ENCODE peak calls at places on chromosomes 16 and 17, in ten cellular contexts. One of them, this sample, is unnamed.

GRCh38 chr16:4682616-4683254 is 10.6 kb upstream of the NUDT16L1 start:
- DNase-seq in K562: peak
- DNase-seq in AG04450: no peak
- DNase-seq in hepatocyte: no peak
- DNase-seq in fibroblast of the aortic adventitia: no peak
- DNase-seq in A549: no peak
- DNase-seq in cardiac muscle cell: peak
- DNase-seq in BE2C: peak
- DNase-seq in transverse colon: no peak
- DNase-seq in CD8-positive, alpha-beta T cell: no peak
- DNase-seq in this sample: no peak

GRCh38 chr17:50348522-50349240 is 2.8 kb downstream of the XYLT2 start:
- DNase-seq in AG04450: no peak
- DNase-seq in transverse colon: no peak
- DNase-seq in A549: no peak
- DNase-seq in hepatocyte: peak
- DNase-seq in K562: no peak
- DNase-seq in BE2C: no peak
- DNase-seq in fibroblast of the aortic adventitia: peak
- DNase-seq in CD8-positive, alpha-beta T cell: no peak
- DNase-seq in cardiac muscle cell: no peak
- DNase-seq in this sample: peak

GRCh38 chr17:30236807-30237206 is 1.3 kb upstream of the SLC6A4 start:
- DNase-seq in transverse colon: peak
- DNase-seq in cardiac muscle cell: peak
- DNase-seq in fibroblast of the aortic adventitia: peak
- DNase-seq in CD8-positive, alpha-beta T cell: no peak
- DNase-seq in AG04450: no peak
- DNase-seq in BE2C: peak
- DNase-seq in hepatocyte: peak
- DNase-seq in K562: no peak
- DNase-seq in A549: peak
- DNase-seq in this sample: peak

GRCh38 chr17:70767102-70767701 is 597.9 kb downstream of the KCNJ2 start:
- DNase-seq in fibroblast of the aortic adventitia: peak
- DNase-seq in BE2C: peak
- DNase-seq in transverse colon: no peak
- DNase-seq in AG04450: peak
- DNase-seq in hepatocyte: peak
- DNase-seq in K562: no peak
- DNase-seq in A549: peak
- DNase-seq in CD8-positive, alpha-beta T cell: no peak
- DNase-seq in cardiac muscle cell: peak
- DNase-seq in this sample: peak

GRCh38 chr17:2101448-2102257 is 46.8 kb downstream of the HIC1 start:
- DNase-seq in BE2C: peak
- DNase-seq in transverse colon: peak
- DNase-seq in AG04450: no peak
- DNase-seq in A549: no peak
- DNase-seq in K562: no peak
- DNase-seq in hepatocyte: no peak
- DNase-seq in CD8-positive, alpha-beta T cell: peak
- DNase-seq in fibroblast of the aortic adventitia: no peak
- DNase-seq in cardiac muscle cell: no peak
- DNase-seq in this sample: no peak

GRCh38 chr17:28741358-28742349 is 2.2 kb upstream of the TRAF4 start:
- DNase-seq in hepatocyte: peak
- DNase-seq in transverse colon: peak
- DNase-seq in A549: no peak
- DNase-seq in AG04450: no peak
- DNase-seq in cardiac muscle cell: no peak
- DNase-seq in CD8-positive, alpha-beta T cell: no peak
- DNase-seq in BE2C: no peak
- DNase-seq in fibroblast of the aortic adventitia: no peak
- DNase-seq in K562: peak
- DNase-seq in this sample: no peak

GRCh38 chr16:78648517-78648916 is 549.1 kb downstream of the WWOX start:
- DNase-seq in transverse colon: no peak
- DNase-seq in A549: no peak
- DNase-seq in BE2C: no peak
- DNase-seq in hepatocyte: no peak
- DNase-seq in AG04450: no peak
- DNase-seq in CD8-positive, alpha-beta T cell: no peak
- DNase-seq in K562: no peak
- DNase-seq in cardiac muscle cell: no peak
- DNase-seq in fibroblast of the aortic adventitia: no peak
- DNase-seq in this sample: peak

GRCh38 chr16:87420401-87421368 is 28.5 kb downstream of the MAP1LC3B start:
- DNase-seq in fibroblast of the aortic adventitia: no peak
- DNase-seq in A549: no peak
- DNase-seq in K562: peak
- DNase-seq in CD8-positive, alpha-beta T cell: no peak
- DNase-seq in transverse colon: no peak
- DNase-seq in AG04450: no peak
- DNase-seq in BE2C: no peak
- DNase-seq in cardiac muscle cell: no peak
- DNase-seq in hepatocyte: no peak
- DNase-seq in this sample: no peak

GRCh38 chr17:16419929-16420271 is 4.5 kb downstream of the TRPV2 start:
- DNase-seq in A549: no peak
- DNase-seq in transverse colon: no peak
- DNase-seq in hepatocyte: peak
- DNase-seq in BE2C: no peak
- DNase-seq in cardiac muscle cell: no peak
- DNase-seq in AG04450: peak
- DNase-seq in fibroblast of the aortic adventitia: no peak
- DNase-seq in K562: no peak
- DNase-seq in CD8-positive, alpha-beta T cell: peak
- DNase-seq in this sample: peak

GRCh38 chr16:59573528-59574271 is 839.6 kb upstream of the GOT2 start:
- DNase-seq in cardiac muscle cell: no peak
- DNase-seq in BE2C: no peak
- DNase-seq in A549: peak
- DNase-seq in AG04450: peak
- DNase-seq in transverse colon: no peak
- DNase-seq in CD8-positive, alpha-beta T cell: no peak
- DNase-seq in fibroblast of the aortic adventitia: peak
- DNase-seq in K562: no peak
- DNase-seq in hepatocyte: no peak
- DNase-seq in this sample: peak

GRCh38 chr17:82400830-82401229 is 17.3 kb upstream of the HEXD start:
- DNase-seq in transverse colon: peak
- DNase-seq in cardiac muscle cell: no peak
- DNase-seq in A549: no peak
- DNase-seq in fibroblast of the aortic adventitia: no peak
- DNase-seq in hepatocyte: no peak
- DNase-seq in K562: no peak
- DNase-seq in CD8-positive, alpha-beta T cell: peak
- DNase-seq in AG04450: no peak
- DNase-seq in BE2C: no peak
- DNase-seq in this sample: no peak

GRCh38 chr16:19382887-19383816 is 34.5 kb upstream of the TMC5 start:
- DNase-seq in cardiac muscle cell: peak
- DNase-seq in transverse colon: no peak
- DNase-seq in fibroblast of the aortic adventitia: no peak
- DNase-seq in AG04450: no peak
- DNase-seq in hepatocyte: peak
- DNase-seq in CD8-positive, alpha-beta T cell: no peak
- DNase-seq in K562: no peak
- DNase-seq in A549: no peak
- DNase-seq in BE2C: peak
- DNase-seq in this sample: no peak

GRCh38 chr17:4319221-4319620 is 47.3 kb downstream of the UBE2G1 start:
- DNase-seq in BE2C: no peak
- DNase-seq in transverse colon: no peak
- DNase-seq in cardiac muscle cell: no peak
- DNase-seq in A549: no peak
- DNase-seq in K562: no peak
- DNase-seq in CD8-positive, alpha-beta T cell: no peak
- DNase-seq in AG04450: no peak
- DNase-seq in hepatocyte: no peak
- DNase-seq in fibroblast of the aortic adventitia: no peak
- DNase-seq in this sample: no peak

GRCh38 chr16:9226924-9227323 is 135.5 kb downstream of the HAPSTR1 start:
- DNase-seq in cardiac muscle cell: no peak
- DNase-seq in A549: no peak
- DNase-seq in fibroblast of the aortic adventitia: no peak
- DNase-seq in BE2C: no peak
- DNase-seq in K562: no peak
- DNase-seq in CD8-positive, alpha-beta T cell: no peak
- DNase-seq in hepatocyte: no peak
- DNase-seq in AG04450: no peak
- DNase-seq in transverse colon: no peak
- DNase-seq in this sample: no peak

GRCh38 chr16:9219811-9220210 is 128.4 kb downstream of the HAPSTR1 start:
- DNase-seq in A549: no peak
- DNase-seq in K562: no peak
- DNase-seq in hepatocyte: no peak
- DNase-seq in cardiac muscle cell: no peak
- DNase-seq in BE2C: no peak
- DNase-seq in AG04450: no peak
- DNase-seq in transverse colon: no peak
- DNase-seq in fibroblast of the aortic adventitia: no peak
- DNase-seq in CD8-positive, alpha-beta T cell: no peak
- DNase-seq in this sample: no peak

GRCh38 chr16:9225527-9226316 is 134.3 kb downstream of the HAPSTR1 start:
- DNase-seq in transverse colon: no peak
- DNase-seq in fibroblast of the aortic adventitia: no peak
- DNase-seq in K562: peak
- DNase-seq in CD8-positive, alpha-beta T cell: no peak
- DNase-seq in A549: no peak
- DNase-seq in hepatocyte: peak
- DNase-seq in AG04450: no peak
- DNase-seq in cardiac muscle cell: peak
- DNase-seq in BE2C: no peak
- DNase-seq in this sample: no peak
- TF ChIP-seq CTCF in transverse colon: no peak
- TF ChIP-seq CTCF in fibroblast of the aortic adventitia: peak
- TF ChIP-seq CTCF in K562: peak
- TF ChIP-seq CTCF in CD8-positive, alpha-beta T cell: no peak
- TF ChIP-seq CTCF in A549: peak
- TF ChIP-seq CTCF in hepatocyte: no peak
- TF ChIP-seq CTCF in AG04450: peak
- TF ChIP-seq CTCF in cardiac muscle cell: no peak
- TF ChIP-seq CTCF in BE2C: peak
- TF ChIP-seq CTCF in this sample: no peak

DNA sequence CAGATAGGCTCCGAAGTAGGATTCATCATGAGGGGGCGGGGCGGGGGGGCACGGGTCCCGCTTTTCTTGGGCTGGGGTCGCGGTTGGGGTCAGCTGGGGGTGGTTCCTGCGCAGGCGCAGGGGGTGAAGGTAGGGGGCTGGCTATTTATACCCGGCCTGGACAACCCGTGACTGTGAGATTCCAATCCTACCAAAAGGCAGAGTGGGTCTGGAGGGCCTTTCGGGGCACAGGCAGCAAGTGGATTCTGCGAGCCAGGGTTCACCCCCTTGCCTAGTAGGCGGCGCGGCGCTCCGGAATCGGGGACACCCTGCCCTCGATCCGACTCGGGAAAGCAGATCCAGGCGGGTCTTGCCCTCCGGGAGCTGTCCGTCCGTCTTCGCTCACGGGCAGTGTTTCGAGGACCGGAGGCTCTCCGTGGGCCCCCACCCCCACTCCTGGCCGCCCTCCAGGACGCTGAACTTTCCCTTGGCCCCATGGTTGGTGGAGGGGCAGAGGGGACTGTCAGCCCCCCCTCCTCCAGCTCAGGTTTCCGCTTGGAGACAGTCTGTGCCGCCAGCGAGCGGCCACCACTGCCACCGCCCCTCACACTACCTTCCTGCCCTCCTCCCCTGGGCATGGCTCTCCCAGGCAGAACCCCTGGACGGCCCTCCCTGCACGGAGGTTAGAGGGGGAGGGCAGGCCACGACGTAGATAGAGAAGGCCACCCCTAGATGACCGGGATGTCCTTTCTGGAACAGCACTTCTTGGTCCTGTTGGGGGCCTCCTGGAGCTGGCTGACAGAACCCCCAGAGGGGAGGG is 634 bp downstream of the SLC2A4 start:
- DNase-seq in cardiac muscle cell: peak
- DNase-seq in A549: no peak
- DNase-seq in BE2C: no peak
- DNase-seq in transverse colon: no peak
- DNase-seq in K562: peak
- DNase-seq in AG04450: no peak
- DNase-seq in fibroblast of the aortic adventitia: no peak
- DNase-seq in hepatocyte: peak
- DNase-seq in CD8-positive, alpha-beta T cell: no peak
- DNase-seq in this sample: no peak
- H3K4me3 ChIP-seq in cardiac muscle cell: peak
- H3K4me3 ChIP-seq in A549: peak
- H3K4me3 ChIP-seq in BE2C: peak
- H3K4me3 ChIP-seq in transverse colon: peak
- H3K4me3 ChIP-seq in K562: peak
- H3K4me3 ChIP-seq in AG04450: peak
- H3K4me3 ChIP-seq in fibroblast of the aortic adventitia: peak
- H3K4me3 ChIP-seq in hepatocyte: peak
- H3K4me3 ChIP-seq in CD8-positive, alpha-beta T cell: peak
- H3K4me3 ChIP-seq in this sample: peak

DNA sequence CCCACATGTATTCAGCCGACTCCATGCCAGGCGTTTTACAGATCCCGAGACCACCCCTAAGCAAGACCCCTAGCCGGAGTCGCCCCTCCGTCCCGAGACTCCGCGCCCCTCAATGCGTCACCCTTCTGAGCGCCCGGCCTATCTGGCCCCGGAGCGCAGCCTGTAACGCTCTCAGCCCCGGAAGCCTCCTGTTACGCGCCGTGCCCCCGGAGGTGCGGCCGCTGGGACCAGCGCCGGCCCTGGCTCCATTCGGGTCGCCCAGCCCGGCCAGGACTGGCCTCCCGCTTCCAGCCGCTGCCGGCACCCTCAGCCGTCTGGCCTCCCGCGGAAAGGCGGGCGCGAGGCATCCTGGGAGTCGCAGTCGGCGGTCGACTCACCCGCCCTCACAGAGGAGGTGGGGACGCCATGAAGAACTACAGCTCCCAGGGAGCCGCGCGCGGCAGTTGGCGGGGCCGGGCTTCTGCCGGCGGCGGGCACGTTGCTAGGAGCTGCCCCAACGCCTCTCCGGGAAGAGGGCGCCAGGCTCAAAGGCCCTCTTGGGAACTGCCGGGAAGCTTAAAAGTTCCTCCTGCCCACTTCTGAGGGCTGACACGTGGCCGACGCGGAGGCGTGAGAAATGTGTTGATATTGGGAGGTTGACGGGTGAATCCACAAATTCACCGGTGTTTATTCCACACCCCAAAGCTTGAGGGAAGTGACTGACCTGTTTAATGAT is at the start of gene FBF1:
- DNase-seq in A549: peak
- DNase-seq in K562: peak
- DNase-seq in fibroblast of the aortic adventitia: peak
- DNase-seq in hepatocyte: peak
- DNase-seq in BE2C: peak
- DNase-seq in cardiac muscle cell: peak
- DNase-seq in transverse colon: peak
- DNase-seq in CD8-positive, alpha-beta T cell: peak
- DNase-seq in AG04450: peak
- DNase-seq in this sample: peak
- TF ChIP-seq CTCF in A549: no peak
- TF ChIP-seq CTCF in K562: no peak
- TF ChIP-seq CTCF in fibroblast of the aortic adventitia: no peak
- TF ChIP-seq CTCF in hepatocyte: no peak
- TF ChIP-seq CTCF in BE2C: peak
- TF ChIP-seq CTCF in cardiac muscle cell: no peak
- TF ChIP-seq CTCF in transverse colon: no peak
- TF ChIP-seq CTCF in CD8-positive, alpha-beta T cell: no peak
- TF ChIP-seq CTCF in AG04450: peak
- TF ChIP-seq CTCF in this sample: no peak

GRCh38 chr17:59842901-59843652 is 49.7 kb downstream of the TUBD1 start:
- DNase-seq in AG04450: peak
- DNase-seq in A549: peak
- DNase-seq in hepatocyte: peak
- DNase-seq in fibroblast of the aortic adventitia: peak
- DNase-seq in K562: peak
- DNase-seq in transverse colon: peak
- DNase-seq in cardiac muscle cell: no peak
- DNase-seq in CD8-positive, alpha-beta T cell: no peak
- DNase-seq in BE2C: no peak
- DNase-seq in this sample: peak
- H3K4me3 ChIP-seq in AG04450: peak
- H3K4me3 ChIP-seq in A549: peak
- H3K4me3 ChIP-seq in hepatocyte: no peak
- H3K4me3 ChIP-seq in fibroblast of the aortic adventitia: no peak
- H3K4me3 ChIP-seq in K562: no peak
- H3K4me3 ChIP-seq in transverse colon: no peak
- H3K4me3 ChIP-seq in cardiac muscle cell: no peak
- H3K4me3 ChIP-seq in CD8-positive, alpha-beta T cell: no peak
- H3K4me3 ChIP-seq in BE2C: no peak
- H3K4me3 ChIP-seq in this sample: no peak